ENCODE peak calls at places on chromosomes 4 and X, in nine cellular contexts. H is AG08396; N is endothelial cell; E is stimulated activated CD4-positive, alpha-beta T cell treated with anti-CD3 and anti-CD28 coated beads, Interleukin-15, amount 100 ng/mL, for 48 hours; F is progenitor cell of endocrine pancreas; I is GM03348; S is vagina; G is M059J; T is NCI-H526 treated with DMSO at 0.1 percent for 48 hours. P is an unnamed sample.

GRCh38 chrX:11597479-11597878 is 68.2 kb downstream of the ARHGAP6 start:
- DNase-seq in F (no peak), N (no peak), H (no peak), G (no peak), S (no peak), E (no peak), T (no peak), I (no peak), P (no peak)

GRCh38 chr4:23934915-23935314 is 45.1 kb upstream of the PPARGC1A start:
- DNase-seq in N (no peak), F (no peak), G (peak; percentile 96), H (peak; percentile 81), E (no peak), T (no peak), I (peak; percentile 60), S (no peak), P (no peak)

GRCh38 chr4:38654273-38654672 is 9.7 kb upstream of the KLF3 start:
- DNase-seq in G (no peak), T (no peak), N (no peak), E (no peak), I (no peak), S (no peak), H (no peak), F (no peak), P (no peak)

GRCh38 chr4:182608525-182608924 is 308.7 kb downstream of the DCTD start:
- DNase-seq in G (no peak), S (no peak), T (no peak), I (no peak), N (no peak), E (no peak), F (no peak), H (no peak), P (no peak)

GRCh38 chrX:134469481-134469880 is 9.5 kb downstream of the HPRT1 start:
- DNase-seq in S (no peak), H (peak; percentile 34), G (peak; percentile 73), I (peak; percentile 41), E (no peak), N (no peak), F (no peak), T (no peak), P (no peak)

GRCh38 chr4:81565137-81565870 is 93.6 kb upstream of the RASGEF1B start:
- DNase-seq in H (peak; percentile 21), G (no peak), F (no peak), T (no peak), E (no peak), I (peak; percentile 22), S (no peak), N (peak; percentile 13), P (peak; percentile 78)

GRCh38 chr4:154487144-154487543 is 4.5 kb downstream of the DCHS2 start:
- DNase-seq in F (no peak), E (no peak), S (no peak), N (no peak), G (no peak), H (no peak), T (no peak), I (no peak), P (no peak)

GRCh38 chr4:8533274-8533865 is 46.8 kb upstream of the GPR78 start:
- DNase-seq in N (no peak), T (no peak), F (no peak), S (no peak), I (no peak), G (no peak), H (no peak), E (no peak), P (no peak)

GRCh38 chr4:14196141-14196540 is 568.6 kb upstream of the BOD1L1 start:
- DNase-seq in G (peak; percentile 60), T (no peak), E (no peak), I (peak; percentile 46), F (peak; percentile 63), N (peak; percentile 75), S (no peak), H (peak; percentile 54), P (no peak)

GRCh38 chrX:17590892-17591740 is 146.2 kb upstream of the SCML1 start:
- DNase-seq in G (peak; percentile 82), N (peak; percentile 44), T (peak; percentile 39), H (peak; percentile 64), I (peak; percentile 53), E (peak; percentile 16), F (peak; percentile 51), S (no peak), P (no peak)

P was measured in mucosa of descending colon.